ENCODE peak calls at places on chromosomes 6 and 20, in seven cellular contexts. One of them, this sample, is unnamed.
A peak's percentile ranks its signal among the peaks of the same experiment; 100 is the strongest.

GRCh38 chr20:44274303-44275017 is 27.4 kb downstream of the GDAP1L1 start:
- DNase-seq in AG04450: no peak
- DNase-seq in progenitor cell of endocrine pancreas: no peak
- DNase-seq in HFFc6: no peak
- DNase-seq in A673: no peak
- DNase-seq in fibroblast of pulmonary artery: no peak
- DNase-seq in WTC11: no peak
- DNase-seq in this sample: no peak

GRCh38 chr6:26304213-26305096 is 60.5 kb upstream of the BTN3A2 start:
- DNase-seq in A673: peak; percentile 57
- DNase-seq in progenitor cell of endocrine pancreas: no peak
- DNase-seq in AG04450: no peak
- DNase-seq in WTC11: peak; percentile 37
- DNase-seq in HFFc6: peak; percentile 65
- DNase-seq in fibroblast of pulmonary artery: peak; percentile 71
- DNase-seq in this sample: no peak

GRCh38 chr20:54013397-54013941 is 56.9 kb downstream of the BCAS1 start:
- DNase-seq in AG04450: no peak
- DNase-seq in WTC11: no peak
- DNase-seq in fibroblast of pulmonary artery: no peak
- DNase-seq in progenitor cell of endocrine pancreas: no peak
- DNase-seq in A673: no peak
- DNase-seq in HFFc6: no peak
- DNase-seq in this sample: no peak

GRCh38 chr20:49590163-49591017 is 22.5 kb upstream of the PTGIS start:
- DNase-seq in progenitor cell of endocrine pancreas: no peak
- DNase-seq in AG04450: no peak
- DNase-seq in fibroblast of pulmonary artery: peak; percentile 35
- DNase-seq in A673: no peak
- DNase-seq in HFFc6: no peak
- DNase-seq in WTC11: no peak
- DNase-seq in this sample: no peak

GRCh38 chr6:13461805-13462204 is 25.6 kb downstream of the GFOD1 start:
- DNase-seq in fibroblast of pulmonary artery: no peak
- DNase-seq in WTC11: no peak
- DNase-seq in A673: no peak
- DNase-seq in progenitor cell of endocrine pancreas: no peak
- DNase-seq in HFFc6: no peak
- DNase-seq in AG04450: no peak
- DNase-seq in this sample: no peak

GRCh38 chr6:73349311-73349710 is 4.8 kb downstream of the DPPA5 start:
- DNase-seq in AG04450: no peak
- DNase-seq in fibroblast of pulmonary artery: no peak
- DNase-seq in A673: no peak
- DNase-seq in progenitor cell of endocrine pancreas: no peak
- DNase-seq in WTC11: no peak
- DNase-seq in HFFc6: no peak
- DNase-seq in this sample: no peak

GRCh38 chr20:9129756-9130155 is 60.9 kb downstream of the PLCB4 start:
- DNase-seq in WTC11: no peak
- DNase-seq in A673: no peak
- DNase-seq in fibroblast of pulmonary artery: no peak
- DNase-seq in HFFc6: no peak
- DNase-seq in progenitor cell of endocrine pancreas: no peak
- DNase-seq in AG04450: no peak
- DNase-seq in this sample: no peak

GRCh38 chr20:5080384-5080877 is 39.3 kb downstream of the PCNA start:
- DNase-seq in WTC11: no peak
- DNase-seq in fibroblast of pulmonary artery: peak; percentile 72
- DNase-seq in A673: no peak
- DNase-seq in HFFc6: peak; percentile 37
- DNase-seq in progenitor cell of endocrine pancreas: no peak
- DNase-seq in AG04450: no peak
- DNase-seq in this sample: no peak

GRCh38 chr20:44200371-44200770 is 10.2 kb downstream of the OSER1 start:
- DNase-seq in HFFc6: peak; percentile 9
- DNase-seq in progenitor cell of endocrine pancreas: no peak
- DNase-seq in AG04450: no peak
- DNase-seq in fibroblast of pulmonary artery: no peak
- DNase-seq in WTC11: no peak
- DNase-seq in A673: no peak
- DNase-seq in this sample: no peak

GRCh38 chr6:25248100-25248499 is 31.1 kb upstream of the CARMIL1 start:
- DNase-seq in HFFc6: peak; percentile 76
- DNase-seq in fibroblast of pulmonary artery: peak; percentile 42
- DNase-seq in A673: no peak
- DNase-seq in AG04450: peak; percentile 6
- DNase-seq in WTC11: no peak
- DNase-seq in progenitor cell of endocrine pancreas: no peak
- DNase-seq in this sample: no peak

GRCh38 chr6:113635222-113635970 is 221.7 kb upstream of the MARCKS start:
- DNase-seq in progenitor cell of endocrine pancreas: no peak
- DNase-seq in fibroblast of pulmonary artery: no peak
- DNase-seq in HFFc6: no peak
- DNase-seq in A673: no peak
- DNase-seq in AG04450: no peak
- DNase-seq in WTC11: no peak
- DNase-seq in this sample: no peak

GRCh38 chr6:15247750-15248450 is 2.0 kb downstream of the JARID2 start:
- DNase-seq in HFFc6: peak; percentile 73
- DNase-seq in A673: peak; percentile 71
- DNase-seq in AG04450: no peak
- DNase-seq in progenitor cell of endocrine pancreas: peak; percentile 48
- DNase-seq in fibroblast of pulmonary artery: peak; percentile 67
- DNase-seq in WTC11: peak; percentile 55
- DNase-seq in this sample: peak; percentile 47

GRCh38 chr20:20299904-20300303 is 68.0 kb upstream of the INSM1 start:
- DNase-seq in progenitor cell of endocrine pancreas: no peak
- DNase-seq in WTC11: no peak
- DNase-seq in fibroblast of pulmonary artery: no peak
- DNase-seq in AG04450: no peak
- DNase-seq in A673: no peak
- DNase-seq in HFFc6: no peak
- DNase-seq in this sample: no peak

GRCh38 chr20:42024653-42025052 is 406.5 kb upstream of the CHD6 start:
- DNase-seq in WTC11: peak; percentile 69
- DNase-seq in progenitor cell of endocrine pancreas: peak; percentile 44
- DNase-seq in fibroblast of pulmonary artery: no peak
- DNase-seq in AG04450: no peak
- DNase-seq in HFFc6: no peak
- DNase-seq in A673: peak; percentile 67
- DNase-seq in this sample: peak; percentile 34

GRCh38 chr20:42026599-42026998 is 408.4 kb upstream of the CHD6 start:
- DNase-seq in AG04450: no peak
- DNase-seq in progenitor cell of endocrine pancreas: no peak
- DNase-seq in WTC11: no peak
- DNase-seq in HFFc6: no peak
- DNase-seq in fibroblast of pulmonary artery: no peak
- DNase-seq in A673: no peak
- DNase-seq in this sample: no peak

GRCh38 chr20:42027746-42028268 is 409.6 kb upstream of the CHD6 start:
- DNase-seq in WTC11: no peak
- DNase-seq in AG04450: no peak
- DNase-seq in A673: peak; percentile 26
- DNase-seq in HFFc6: no peak
- DNase-seq in progenitor cell of endocrine pancreas: no peak
- DNase-seq in fibroblast of pulmonary artery: no peak
- DNase-seq in this sample: no peak
- TF ChIP-seq CTCF in WTC11: no peak
- TF ChIP-seq CTCF in AG04450: no peak
- TF ChIP-seq CTCF in A673: peak; percentile 30
- TF ChIP-seq CTCF in HFFc6: no peak
- TF ChIP-seq CTCF in progenitor cell of endocrine pancreas: peak; percentile 8
- TF ChIP-seq CTCF in fibroblast of pulmonary artery: no peak
- TF ChIP-seq CTCF in this sample: peak; percentile 34

DNA sequence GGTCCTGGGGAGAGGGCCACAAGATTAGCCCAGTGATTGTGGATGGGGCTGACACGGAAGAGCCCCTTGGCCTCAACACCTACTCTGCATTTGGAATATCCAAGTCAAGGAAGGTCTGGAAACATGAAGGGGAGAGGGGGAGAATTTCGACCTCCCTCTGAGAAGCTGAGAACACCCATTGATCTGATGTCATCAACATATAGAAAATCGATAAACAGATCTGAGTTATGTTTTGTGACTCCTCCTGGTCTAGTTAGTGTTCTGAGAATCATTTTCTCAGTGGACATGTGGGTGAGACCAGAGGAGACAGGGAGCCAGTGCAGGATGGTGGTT is 108.0 kb downstream of the SLC22A3 start:
- DNase-seq in AG04450: no peak
- DNase-seq in WTC11: no peak
- DNase-seq in progenitor cell of endocrine pancreas: no peak
- DNase-seq in A673: no peak
- DNase-seq in fibroblast of pulmonary artery: no peak
- DNase-seq in HFFc6: no peak
- DNase-seq in this sample: no peak
- TF ChIP-seq CTCF in AG04450: no peak
- TF ChIP-seq CTCF in WTC11: no peak
- TF ChIP-seq CTCF in progenitor cell of endocrine pancreas: no peak
- TF ChIP-seq CTCF in A673: peak; percentile 31
- TF ChIP-seq CTCF in fibroblast of pulmonary artery: no peak
- TF ChIP-seq CTCF in HFFc6: no peak
- TF ChIP-seq CTCF in this sample: no peak

GRCh38 chr6:134451529-134451928 is 133.6 kb upstream of the SGK1 start:
- DNase-seq in fibroblast of pulmonary artery: no peak
- DNase-seq in A673: no peak
- DNase-seq in WTC11: peak; percentile 38
- DNase-seq in progenitor cell of endocrine pancreas: no peak
- DNase-seq in HFFc6: no peak
- DNase-seq in AG04450: no peak
- DNase-seq in this sample: no peak
- TF ChIP-seq CTCF in fibroblast of pulmonary artery: no peak
- TF ChIP-seq CTCF in A673: peak; percentile 11
- TF ChIP-seq CTCF in WTC11: no peak
- TF ChIP-seq CTCF in progenitor cell of endocrine pancreas: no peak
- TF ChIP-seq CTCF in HFFc6: no peak
- TF ChIP-seq CTCF in AG04450: peak; percentile 13
- TF ChIP-seq CTCF in this sample: no peak

GRCh38 chr6:2858678-2859324 is 17.1 kb upstream of the SERPINB1 start:
- DNase-seq in WTC11: no peak
- DNase-seq in HFFc6: no peak
- DNase-seq in fibroblast of pulmonary artery: peak; percentile 24
- DNase-seq in AG04450: no peak
- DNase-seq in progenitor cell of endocrine pancreas: no peak
- DNase-seq in A673: peak; percentile 23
- DNase-seq in this sample: no peak
- TF ChIP-seq CTCF in WTC11: no peak
- TF ChIP-seq CTCF in HFFc6: no peak
- TF ChIP-seq CTCF in fibroblast of pulmonary artery: no peak
- TF ChIP-seq CTCF in AG04450: no peak
- TF ChIP-seq CTCF in progenitor cell of endocrine pancreas: no peak
- TF ChIP-seq CTCF in A673: no peak
- TF ChIP-seq CTCF in this sample: no peak

DNA sequence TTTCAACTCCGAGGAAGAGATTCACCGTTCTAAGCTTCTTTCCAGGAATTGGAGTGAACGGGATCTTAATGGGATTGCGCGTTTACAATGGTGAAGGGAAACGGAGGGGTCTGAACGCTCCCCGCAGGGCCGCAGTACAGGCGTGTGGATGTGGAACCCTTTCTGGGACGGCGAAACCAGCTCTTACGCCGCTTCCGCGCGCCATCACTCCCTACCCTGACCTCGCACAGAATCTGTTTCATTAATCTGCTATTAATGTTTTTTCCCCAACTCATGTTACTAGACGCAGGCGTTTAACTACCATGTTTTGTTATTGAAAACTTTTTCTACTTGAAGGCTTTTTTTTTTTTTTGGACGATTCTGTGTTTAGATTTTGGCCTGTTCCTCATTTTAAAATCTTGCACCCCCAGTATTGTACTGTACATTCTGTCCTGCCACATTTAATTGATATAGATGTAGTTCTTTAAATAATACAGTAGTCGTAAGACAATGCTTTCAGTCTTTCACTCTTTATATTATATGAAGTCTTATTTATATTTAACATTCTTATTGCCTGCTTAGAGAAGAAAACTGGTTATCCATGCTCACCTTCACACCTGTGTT is 691 bp upstream of the SUPT3H start:
- DNase-seq in fibroblast of pulmonary artery: no peak
- DNase-seq in AG04450: peak; percentile 23
- DNase-seq in progenitor cell of endocrine pancreas: no peak
- DNase-seq in A673: no peak
- DNase-seq in HFFc6: no peak
- DNase-seq in WTC11: no peak
- DNase-seq in this sample: no peak
- TF ChIP-seq CTCF in fibroblast of pulmonary artery: no peak
- TF ChIP-seq CTCF in AG04450: no peak
- TF ChIP-seq CTCF in progenitor cell of endocrine pancreas: no peak
- TF ChIP-seq CTCF in A673: no peak
- TF ChIP-seq CTCF in HFFc6: no peak
- TF ChIP-seq CTCF in WTC11: no peak
- TF ChIP-seq CTCF in this sample: no peak

DNA sequence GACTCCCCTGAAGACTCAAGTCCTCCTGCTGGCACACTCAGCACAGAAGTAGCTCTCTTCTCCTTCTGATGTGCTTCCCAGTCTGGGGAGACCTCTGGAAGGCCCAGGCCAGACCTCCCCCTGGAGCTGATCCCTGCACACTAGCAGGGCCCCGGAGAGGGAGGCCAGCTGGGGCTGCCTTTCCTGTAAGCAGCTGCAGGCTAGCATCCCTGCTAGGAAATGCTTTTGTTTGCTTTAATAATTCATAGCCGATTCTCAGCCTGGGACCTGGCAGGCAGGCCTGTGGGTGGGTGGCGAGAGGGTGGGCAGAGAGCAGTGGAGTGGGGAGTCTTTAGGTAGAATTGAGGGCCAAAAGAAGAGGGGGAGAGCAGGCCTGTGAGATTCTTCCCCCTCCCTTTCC is 5.2 kb downstream of the EBF4 start:
- DNase-seq in WTC11: no peak
- DNase-seq in A673: no peak
- DNase-seq in progenitor cell of endocrine pancreas: peak; percentile 1
- DNase-seq in AG04450: no peak
- DNase-seq in HFFc6: no peak
- DNase-seq in fibroblast of pulmonary artery: no peak
- DNase-seq in this sample: no peak
- TF ChIP-seq CTCF in WTC11: no peak
- TF ChIP-seq CTCF in A673: no peak
- TF ChIP-seq CTCF in progenitor cell of endocrine pancreas: no peak
- TF ChIP-seq CTCF in AG04450: no peak
- TF ChIP-seq CTCF in HFFc6: no peak
- TF ChIP-seq CTCF in fibroblast of pulmonary artery: no peak
- TF ChIP-seq CTCF in this sample: no peak